ENCODE peak calls at places on chromosomes 12 and 14, in eight cellular contexts. One of them, this sample, is unnamed. For H3K9me3, the result is how much of the 10 kb centered on the place peaks cover.

GRCh38 chr14:52251724-52252123 is 15.8 kb upstream of the PTGDR start:
- DNase-seq in right lobe of liver: no peak
- DNase-seq in neural progenitor cell: peak
- DNase-seq in psoas muscle: no peak
- DNase-seq in sigmoid colon: no peak
- DNase-seq in esophagus squamous epithelium: no peak
- DNase-seq in transverse colon: no peak
- DNase-seq in pancreas: no peak
- DNase-seq in this sample: no peak

GRCh38 chr12:49507139-49507538 is 31.7 kb upstream of the KCNH3 start:
- DNase-seq in right lobe of liver: no peak
- DNase-seq in neural progenitor cell: no peak
- DNase-seq in psoas muscle: no peak
- DNase-seq in sigmoid colon: no peak
- DNase-seq in esophagus squamous epithelium: no peak
- DNase-seq in transverse colon: no peak
- DNase-seq in pancreas: no peak
- DNase-seq in this sample: peak

GRCh38 chr12:78194448-78194847 is 363.8 kb downstream of the NAV3 start:
- DNase-seq in right lobe of liver: no peak
- DNase-seq in neural progenitor cell: no peak
- DNase-seq in psoas muscle: no peak
- DNase-seq in sigmoid colon: no peak
- DNase-seq in esophagus squamous epithelium: no peak
- DNase-seq in transverse colon: no peak
- DNase-seq in pancreas: no peak
- DNase-seq in this sample: no peak

GRCh38 chr14:38016497-38016896 is 191.2 kb upstream of the SSTR1 start:
- DNase-seq in right lobe of liver: no peak
- DNase-seq in neural progenitor cell: no peak
- DNase-seq in psoas muscle: no peak
- DNase-seq in sigmoid colon: no peak
- DNase-seq in esophagus squamous epithelium: no peak
- DNase-seq in transverse colon: no peak
- DNase-seq in pancreas: no peak
- DNase-seq in this sample: peak

GRCh38 chr12:125228519-125229260 is 163.5 kb downstream of the AACS start:
- DNase-seq in right lobe of liver: no peak
- DNase-seq in neural progenitor cell: no peak
- DNase-seq in psoas muscle: no peak
- DNase-seq in sigmoid colon: no peak
- DNase-seq in esophagus squamous epithelium: no peak
- DNase-seq in transverse colon: no peak
- DNase-seq in pancreas: no peak
- DNase-seq in this sample: peak

GRCh38 chr14:60485057-60485599 is 735 bp downstream of the C14orf39 start:
- DNase-seq in right lobe of liver: no peak
- DNase-seq in neural progenitor cell: peak
- DNase-seq in psoas muscle: no peak
- DNase-seq in sigmoid colon: no peak
- DNase-seq in esophagus squamous epithelium: no peak
- DNase-seq in transverse colon: no peak
- DNase-seq in pancreas: no peak
- DNase-seq in this sample: peak

GRCh38 chr14:67719866-67720265 is 18.2 kb downstream of the RDH12 start:
- DNase-seq in right lobe of liver: no peak
- DNase-seq in neural progenitor cell: no peak
- DNase-seq in psoas muscle: no peak
- DNase-seq in sigmoid colon: no peak
- DNase-seq in esophagus squamous epithelium: no peak
- DNase-seq in transverse colon: no peak
- DNase-seq in pancreas: no peak
- DNase-seq in this sample: no peak

GRCh38 chr14:73811164-73811503 is 40.5 kb upstream of the PTGR2 start:
- DNase-seq in right lobe of liver: no peak
- DNase-seq in neural progenitor cell: no peak
- DNase-seq in psoas muscle: no peak
- DNase-seq in sigmoid colon: no peak
- DNase-seq in esophagus squamous epithelium: no peak
- DNase-seq in transverse colon: no peak
- DNase-seq in pancreas: no peak
- DNase-seq in this sample: no peak

GRCh38 chr12:127538325-127538724 is 728.6 kb upstream of the TMEM132C start:
- DNase-seq in right lobe of liver: no peak
- DNase-seq in neural progenitor cell: peak
- DNase-seq in psoas muscle: no peak
- DNase-seq in sigmoid colon: no peak
- DNase-seq in esophagus squamous epithelium: no peak
- DNase-seq in transverse colon: no peak
- DNase-seq in pancreas: no peak
- DNase-seq in this sample: no peak

GRCh38 chr14:80105488-80105994 is 105.8 kb downstream of the DIO2 start:
- DNase-seq in right lobe of liver: no peak
- DNase-seq in neural progenitor cell: no peak
- DNase-seq in psoas muscle: no peak
- DNase-seq in sigmoid colon: no peak
- DNase-seq in esophagus squamous epithelium: no peak
- DNase-seq in transverse colon: no peak
- DNase-seq in pancreas: no peak
- DNase-seq in this sample: no peak

GRCh38 chr12:84911331-84912190 is 1.0 kb downstream of the SLC6A15 start:
- DNase-seq in right lobe of liver: no peak
- DNase-seq in neural progenitor cell: peak
- DNase-seq in psoas muscle: peak
- DNase-seq in sigmoid colon: no peak
- DNase-seq in esophagus squamous epithelium: no peak
- DNase-seq in transverse colon: peak
- DNase-seq in pancreas: no peak
- DNase-seq in this sample: peak

GRCh38 chr14:104014764-104015163 is 70.7 kb upstream of the ASPG start:
- DNase-seq in right lobe of liver: no peak
- DNase-seq in neural progenitor cell: no peak
- DNase-seq in psoas muscle: no peak
- DNase-seq in sigmoid colon: no peak
- DNase-seq in esophagus squamous epithelium: no peak
- DNase-seq in transverse colon: no peak
- DNase-seq in pancreas: no peak
- DNase-seq in this sample: no peak

GRCh38 chr12:31368666-31369361 is 42.9 kb upstream of the SINHCAF start:
- DNase-seq in right lobe of liver: no peak
- DNase-seq in neural progenitor cell: peak
- DNase-seq in psoas muscle: no peak
- DNase-seq in sigmoid colon: no peak
- DNase-seq in esophagus squamous epithelium: no peak
- DNase-seq in transverse colon: no peak
- DNase-seq in pancreas: no peak
- DNase-seq in this sample: peak

GRCh38 chr12:2023365-2023764 is 19.1 kb upstream of the DCP1B start:
- DNase-seq in right lobe of liver: no peak
- DNase-seq in neural progenitor cell: no peak
- DNase-seq in psoas muscle: no peak
- DNase-seq in sigmoid colon: no peak
- DNase-seq in esophagus squamous epithelium: no peak
- DNase-seq in transverse colon: no peak
- DNase-seq in pancreas: no peak
- DNase-seq in this sample: no peak

GRCh38 chr12:15164997-15165659 is 56.1 kb downstream of the RERG start:
- DNase-seq in right lobe of liver: no peak
- DNase-seq in neural progenitor cell: no peak
- DNase-seq in psoas muscle: peak
- DNase-seq in sigmoid colon: peak
- DNase-seq in esophagus squamous epithelium: no peak
- DNase-seq in transverse colon: no peak
- DNase-seq in pancreas: no peak
- DNase-seq in this sample: peak

GRCh38 chr14:68235011-68235410 is 415.4 kb downstream of the RAD51B start:
- DNase-seq in right lobe of liver: no peak
- DNase-seq in neural progenitor cell: no peak
- DNase-seq in psoas muscle: no peak
- DNase-seq in sigmoid colon: no peak
- DNase-seq in esophagus squamous epithelium: no peak
- DNase-seq in transverse colon: no peak
- DNase-seq in pancreas: no peak
- DNase-seq in this sample: no peak

GRCh38 chr12:41967668-41968649 is 176.7 kb downstream of the GXYLT1 start:
- DNase-seq in right lobe of liver: no peak
- DNase-seq in neural progenitor cell: peak
- DNase-seq in psoas muscle: no peak
- DNase-seq in sigmoid colon: no peak
- DNase-seq in esophagus squamous epithelium: no peak
- DNase-seq in transverse colon: no peak
- DNase-seq in pancreas: no peak
- DNase-seq in this sample: peak

GRCh38 chr14:33539918-33540357 is 410.9 kb downstream of the EGLN3 start:
- DNase-seq in right lobe of liver: no peak
- DNase-seq in neural progenitor cell: no peak
- DNase-seq in psoas muscle: no peak
- DNase-seq in sigmoid colon: no peak
- DNase-seq in esophagus squamous epithelium: no peak
- DNase-seq in transverse colon: no peak
- DNase-seq in pancreas: no peak
- DNase-seq in this sample: no peak

GRCh38 chr12:79673334-79673733 is 17.4 kb downstream of the PAWR start:
- DNase-seq in right lobe of liver: no peak
- DNase-seq in neural progenitor cell: peak
- DNase-seq in psoas muscle: no peak
- DNase-seq in sigmoid colon: no peak
- DNase-seq in esophagus squamous epithelium: no peak
- DNase-seq in transverse colon: no peak
- DNase-seq in pancreas: no peak
- DNase-seq in this sample: no peak

GRCh38 chr12:43806737-43807072 is 588 bp upstream of the TWF1 start:
- DNase-seq in right lobe of liver: no peak
- DNase-seq in neural progenitor cell: no peak
- DNase-seq in psoas muscle: no peak
- DNase-seq in sigmoid colon: no peak
- DNase-seq in esophagus squamous epithelium: no peak
- DNase-seq in transverse colon: no peak
- DNase-seq in pancreas: no peak
- DNase-seq in this sample: peak
- H3K4me3 ChIP-seq in right lobe of liver: peak
- H3K4me3 ChIP-seq in neural progenitor cell: peak
- H3K4me3 ChIP-seq in psoas muscle: peak
- H3K4me3 ChIP-seq in sigmoid colon: peak
- H3K4me3 ChIP-seq in esophagus squamous epithelium: peak
- H3K4me3 ChIP-seq in transverse colon: peak
- H3K4me3 ChIP-seq in pancreas: peak
- H3K4me3 ChIP-seq in this sample: peak

DNA sequence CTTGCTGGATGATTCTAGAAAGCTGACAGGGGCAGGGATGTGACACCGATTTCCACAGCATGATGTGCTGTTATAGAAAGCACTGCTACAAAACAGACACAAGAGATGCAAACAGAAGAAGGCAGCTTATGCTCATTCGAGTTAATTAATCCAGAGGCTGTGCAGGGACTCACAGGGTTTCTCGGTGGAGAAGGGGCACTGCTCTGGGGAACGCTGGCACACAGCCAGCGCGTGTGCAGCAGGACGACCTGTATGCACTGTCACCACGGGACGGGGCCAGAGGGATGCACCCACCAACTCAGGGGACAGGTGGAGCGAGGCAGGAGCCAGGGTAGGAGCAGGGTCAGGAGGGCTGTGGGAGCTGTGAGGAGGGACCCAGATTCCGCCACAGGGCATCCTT is 143.5 kb downstream of the RIMBP2 start:
- DNase-seq in right lobe of liver: no peak
- DNase-seq in neural progenitor cell: no peak
- DNase-seq in psoas muscle: no peak
- DNase-seq in sigmoid colon: no peak
- DNase-seq in esophagus squamous epithelium: no peak
- DNase-seq in transverse colon: no peak
- DNase-seq in pancreas: no peak
- DNase-seq in this sample: no peak
- H3K9me3 ChIP-seq in right lobe of liver: under half
- H3K9me3 ChIP-seq in neural progenitor cell: under half
- H3K9me3 ChIP-seq in psoas muscle: under half
- H3K9me3 ChIP-seq in sigmoid colon: under half
- H3K9me3 ChIP-seq in esophagus squamous epithelium: under half
- H3K9me3 ChIP-seq in transverse colon: under half
- H3K9me3 ChIP-seq in pancreas: under half
- H3K9me3 ChIP-seq in this sample: under half

GRCh38 chr14:88255798-88256197 is 67.3 kb downstream of the KCNK10 start:
- DNase-seq in right lobe of liver: no peak
- DNase-seq in neural progenitor cell: no peak
- DNase-seq in psoas muscle: no peak
- DNase-seq in sigmoid colon: no peak
- DNase-seq in esophagus squamous epithelium: no peak
- DNase-seq in transverse colon: no peak
- DNase-seq in pancreas: no peak
- DNase-seq in this sample: no peak

GRCh38 chr14:88249266-88249665 is 73.8 kb downstream of the KCNK10 start:
- DNase-seq in right lobe of liver: no peak
- DNase-seq in neural progenitor cell: no peak
- DNase-seq in psoas muscle: no peak
- DNase-seq in sigmoid colon: no peak
- DNase-seq in esophagus squamous epithelium: no peak
- DNase-seq in transverse colon: no peak
- DNase-seq in pancreas: no peak
- DNase-seq in this sample: no peak

GRCh38 chr14:88251650-88252049 is 71.4 kb downstream of the KCNK10 start:
- DNase-seq in right lobe of liver: no peak
- DNase-seq in neural progenitor cell: no peak
- DNase-seq in psoas muscle: no peak
- DNase-seq in sigmoid colon: no peak
- DNase-seq in esophagus squamous epithelium: no peak
- DNase-seq in transverse colon: no peak
- DNase-seq in pancreas: no peak
- DNase-seq in this sample: no peak

GRCh38 chr14:88255196-88255595 is 67.9 kb downstream of the KCNK10 start:
- DNase-seq in right lobe of liver: no peak
- DNase-seq in neural progenitor cell: no peak
- DNase-seq in psoas muscle: no peak
- DNase-seq in sigmoid colon: no peak
- DNase-seq in esophagus squamous epithelium: no peak
- DNase-seq in transverse colon: peak
- DNase-seq in pancreas: no peak
- DNase-seq in this sample: no peak

GRCh38 chr14:88252536-88252935 is 70.5 kb downstream of the KCNK10 start:
- DNase-seq in right lobe of liver: no peak
- DNase-seq in neural progenitor cell: no peak
- DNase-seq in psoas muscle: no peak
- DNase-seq in sigmoid colon: no peak
- DNase-seq in esophagus squamous epithelium: no peak
- DNase-seq in transverse colon: no peak
- DNase-seq in pancreas: no peak
- DNase-seq in this sample: no peak
- H3K27ac ChIP-seq in right lobe of liver: no peak
- H3K27ac ChIP-seq in neural progenitor cell: no peak
- H3K27ac ChIP-seq in psoas muscle: no peak
- H3K27ac ChIP-seq in sigmoid colon: no peak
- H3K27ac ChIP-seq in esophagus squamous epithelium: no peak
- H3K27ac ChIP-seq in transverse colon: no peak
- H3K27ac ChIP-seq in pancreas: no peak
- H3K27ac ChIP-seq in this sample: no peak

DNA sequence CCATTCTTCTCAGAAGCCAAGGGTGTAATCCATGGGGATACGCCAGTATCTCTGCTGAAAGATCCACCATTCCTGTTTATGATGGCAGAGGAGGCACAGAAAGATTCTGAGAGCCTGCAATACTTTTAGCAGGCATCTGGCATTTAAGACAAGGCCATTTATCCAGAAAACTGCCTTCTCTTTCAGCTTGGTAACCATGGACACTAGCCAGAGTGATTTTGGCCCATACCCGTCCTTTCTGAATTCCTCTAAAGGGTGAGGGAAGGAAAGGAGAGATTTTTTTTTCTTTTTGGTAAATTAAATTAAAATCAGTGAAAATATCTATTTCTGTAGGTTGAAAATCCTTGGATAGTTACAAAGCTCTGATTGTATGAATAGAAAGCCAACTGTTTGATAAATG is 355.3 kb upstream of the FAR2 start:
- DNase-seq in right lobe of liver: no peak
- DNase-seq in neural progenitor cell: no peak
- DNase-seq in psoas muscle: no peak
- DNase-seq in sigmoid colon: no peak
- DNase-seq in esophagus squamous epithelium: no peak
- DNase-seq in transverse colon: no peak
- DNase-seq in pancreas: no peak
- DNase-seq in this sample: no peak
- H3K4me3 ChIP-seq in right lobe of liver: no peak
- H3K4me3 ChIP-seq in neural progenitor cell: no peak
- H3K4me3 ChIP-seq in psoas muscle: no peak
- H3K4me3 ChIP-seq in sigmoid colon: no peak
- H3K4me3 ChIP-seq in esophagus squamous epithelium: no peak
- H3K4me3 ChIP-seq in transverse colon: no peak
- H3K4me3 ChIP-seq in pancreas: no peak
- H3K4me3 ChIP-seq in this sample: no peak

This sample was measured in A673.